ENCODE peak calls at places on chromosomes 6 and 20, in five cellular contexts. One of them, this sample, is unnamed.
A peak's percentile ranks its signal among the peaks of the same experiment; 100 is the strongest.

GRCh38 chr6:100751590-100751989 is 129.5 kb downstream of the ASCC3 start:
- DNase-seq in IMR-90: no peak
- DNase-seq in trophoblast cell: no peak
- DNase-seq in neuronal stem cell: no peak
- DNase-seq in H9: no peak
- DNase-seq in this sample: no peak

GRCh38 chr6:2951723-2952122 is 19.6 kb downstream of the SERPINB6 start:
- DNase-seq in trophoblast cell: no peak
- DNase-seq in neuronal stem cell: no peak
- DNase-seq in IMR-90: no peak
- DNase-seq in H9: peak; percentile 41
- DNase-seq in this sample: no peak

GRCh38 chr6:99933129-99933528 is 60.9 kb downstream of the MCHR2 start:
- DNase-seq in trophoblast cell: no peak
- DNase-seq in IMR-90: peak; percentile 83
- DNase-seq in neuronal stem cell: no peak
- DNase-seq in H9: no peak
- DNase-seq in this sample: peak; percentile 28

GRCh38 chr6:115441671-115442070 is 619.0 kb downstream of the FRK start:
- DNase-seq in trophoblast cell: no peak
- DNase-seq in H9: no peak
- DNase-seq in IMR-90: no peak
- DNase-seq in neuronal stem cell: no peak
- DNase-seq in this sample: no peak

GRCh38 chr6:106339334-106340029 is 13.9 kb upstream of the ATG5 start:
- DNase-seq in trophoblast cell: peak; percentile 45
- DNase-seq in H9: peak; percentile 78
- DNase-seq in neuronal stem cell: peak; percentile 52
- DNase-seq in IMR-90: peak; percentile 70
- DNase-seq in this sample: peak; percentile 74

GRCh38 chr20:32560989-32561830 is 23.9 kb downstream of the NOL4L start:
- DNase-seq in H9: no peak
- DNase-seq in neuronal stem cell: no peak
- DNase-seq in IMR-90: no peak
- DNase-seq in trophoblast cell: no peak
- DNase-seq in this sample: peak; percentile 30

GRCh38 chr6:145235207-145235606 is 500.1 kb downstream of the EPM2A start:
- DNase-seq in trophoblast cell: no peak
- DNase-seq in neuronal stem cell: no peak
- DNase-seq in IMR-90: peak; percentile 20
- DNase-seq in H9: no peak
- DNase-seq in this sample: no peak

GRCh38 chr6:41704028-41704427 is 31.4 kb downstream of the TFEB start:
- DNase-seq in trophoblast cell: no peak
- DNase-seq in neuronal stem cell: no peak
- DNase-seq in IMR-90: no peak
- DNase-seq in H9: no peak
- DNase-seq in this sample: no peak

GRCh38 chr20:1861347-1861987 is 33.7 kb upstream of the SIRPA start:
- DNase-seq in H9: no peak
- DNase-seq in IMR-90: peak; percentile 25
- DNase-seq in trophoblast cell: no peak
- DNase-seq in neuronal stem cell: no peak
- DNase-seq in this sample: peak; percentile 84

GRCh38 chr6:82298012-82298411 is 50.5 kb upstream of the IBTK start:
- DNase-seq in neuronal stem cell: no peak
- DNase-seq in IMR-90: peak; percentile 46
- DNase-seq in trophoblast cell: peak; percentile 58
- DNase-seq in H9: no peak
- DNase-seq in this sample: peak; percentile 43

GRCh38 chr6:121823437-121823851 is 388.0 kb downstream of the GJA1 start:
- DNase-seq in neuronal stem cell: peak; percentile 24
- DNase-seq in H9: peak; percentile 44
- DNase-seq in trophoblast cell: peak; percentile 87
- DNase-seq in IMR-90: peak; percentile 79
- DNase-seq in this sample: peak; percentile 56

GRCh38 chr6:13395272-13396237 is 67.2 kb upstream of the TBC1D7 start:
- DNase-seq in trophoblast cell: no peak
- DNase-seq in neuronal stem cell: no peak
- DNase-seq in H9: no peak
- DNase-seq in IMR-90: peak; percentile 83
- DNase-seq in this sample: peak; percentile 77

GRCh38 chr6:97774973-97775372 is 492.0 kb upstream of the MMS22L start:
- DNase-seq in neuronal stem cell: no peak
- DNase-seq in trophoblast cell: no peak
- DNase-seq in IMR-90: no peak
- DNase-seq in H9: no peak
- DNase-seq in this sample: no peak

GRCh38 chr6:14770572-14770971 is 475.3 kb upstream of the JARID2 start:
- DNase-seq in H9: no peak
- DNase-seq in neuronal stem cell: no peak
- DNase-seq in trophoblast cell: no peak
- DNase-seq in IMR-90: peak; percentile 90
- DNase-seq in this sample: peak; percentile 92

DNA sequence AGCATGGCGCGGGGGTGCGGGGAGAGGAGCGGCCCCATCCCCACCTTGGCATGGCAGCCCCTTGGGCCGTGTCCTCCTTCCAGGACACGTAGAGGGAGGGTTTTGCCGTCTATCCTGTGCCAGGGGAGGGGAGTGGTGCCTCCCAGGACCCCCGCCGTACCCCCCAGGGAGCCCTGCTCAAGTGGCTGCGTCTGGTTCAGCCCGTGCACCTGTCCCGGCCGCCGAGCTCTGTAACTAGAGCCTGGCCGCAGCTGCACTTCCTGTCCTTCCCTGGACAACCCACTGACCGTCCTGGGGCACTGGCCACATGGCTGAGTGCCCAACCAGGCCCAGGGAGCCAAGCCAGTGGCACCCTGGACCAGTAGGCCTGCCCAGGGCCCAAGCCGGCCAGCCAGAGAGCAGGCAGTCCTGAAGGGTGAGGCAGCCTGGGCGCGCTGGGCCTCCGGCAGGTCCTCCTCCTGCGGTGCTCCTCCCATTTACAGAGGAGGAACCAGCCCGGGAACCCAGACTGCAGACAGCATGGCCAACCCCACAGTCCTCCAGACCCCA is 8.9 kb downstream of the LAMA5 start:
- DNase-seq in trophoblast cell: no peak
- DNase-seq in neuronal stem cell: no peak
- DNase-seq in H9: no peak
- DNase-seq in IMR-90: no peak
- DNase-seq in this sample: no peak
- H3K23ac ChIP-seq in trophoblast cell: no peak overlapping the region
- H3K23ac ChIP-seq in neuronal stem cell: peak overlapping the region; percentile 89
- H3K23ac ChIP-seq in H9: no peak overlapping the region
- H3K23ac ChIP-seq in IMR-90: no peak overlapping the region
- H3K23ac ChIP-seq in this sample: no peak overlapping the region

GRCh38 chr6:136550045-136550329 is 235 bp downstream of the MAP7 start:
- DNase-seq in trophoblast cell: no peak
- DNase-seq in neuronal stem cell: no peak
- DNase-seq in IMR-90: no peak
- DNase-seq in H9: no peak
- DNase-seq in this sample: peak; percentile 7

GRCh38 chr6:136552054-136552453 is 1.8 kb upstream of the MAP7 start:
- DNase-seq in trophoblast cell: no peak
- DNase-seq in IMR-90: no peak
- DNase-seq in H9: no peak
- DNase-seq in neuronal stem cell: no peak
- DNase-seq in this sample: no peak

GRCh38 chr6:136550330-136551071 is at the start of gene MAP7:
- DNase-seq in IMR-90: peak; percentile 18
- DNase-seq in H9: peak; percentile 94
- DNase-seq in trophoblast cell: peak; percentile 95
- DNase-seq in neuronal stem cell: peak; percentile 54
- DNase-seq in this sample: peak; percentile 47

GRCh38 chr6:136549359-136550044 is 720 bp downstream of the MAP7 start:
- DNase-seq in trophoblast cell: peak; percentile 7
- DNase-seq in H9: peak; percentile 53
- DNase-seq in neuronal stem cell: no peak
- DNase-seq in IMR-90: no peak
- DNase-seq in this sample: peak; percentile 36

GRCh38 chr6:136551103-136551502 is 881 bp upstream of the MAP7 start:
- DNase-seq in H9: no peak
- DNase-seq in IMR-90: no peak
- DNase-seq in neuronal stem cell: no peak
- DNase-seq in trophoblast cell: no peak
- DNase-seq in this sample: no peak
- H3K9ac ChIP-seq in H9: peak overlapping the region; percentile 41
- H3K9ac ChIP-seq in IMR-90: no peak overlapping the region
- H3K9ac ChIP-seq in neuronal stem cell: no peak overlapping the region
- H3K9ac ChIP-seq in trophoblast cell: no peak overlapping the region
- H3K9ac ChIP-seq in this sample: peak overlapping the region; percentile 67

GRCh38 chr6:52672422-52673025 is 1.6 kb downstream of the TMEM14A start:
- DNase-seq in trophoblast cell: no peak
- DNase-seq in H9: no peak
- DNase-seq in IMR-90: peak; percentile 45
- DNase-seq in neuronal stem cell: no peak
- DNase-seq in this sample: no peak

GRCh38 chr6:52666523-52666922 is 4.4 kb upstream of the TMEM14A start:
- DNase-seq in IMR-90: no peak
- DNase-seq in neuronal stem cell: no peak
- DNase-seq in trophoblast cell: no peak
- DNase-seq in H9: no peak
- DNase-seq in this sample: no peak

GRCh38 chr6:52675372-52675771 is 4.5 kb downstream of the TMEM14A start:
- DNase-seq in neuronal stem cell: no peak
- DNase-seq in H9: no peak
- DNase-seq in IMR-90: no peak
- DNase-seq in trophoblast cell: no peak
- DNase-seq in this sample: no peak

GRCh38 chr6:52667572-52667971 is 3.3 kb upstream of the TMEM14A start:
- DNase-seq in H9: no peak
- DNase-seq in IMR-90: no peak
- DNase-seq in neuronal stem cell: no peak
- DNase-seq in trophoblast cell: no peak
- DNase-seq in this sample: no peak

DNA sequence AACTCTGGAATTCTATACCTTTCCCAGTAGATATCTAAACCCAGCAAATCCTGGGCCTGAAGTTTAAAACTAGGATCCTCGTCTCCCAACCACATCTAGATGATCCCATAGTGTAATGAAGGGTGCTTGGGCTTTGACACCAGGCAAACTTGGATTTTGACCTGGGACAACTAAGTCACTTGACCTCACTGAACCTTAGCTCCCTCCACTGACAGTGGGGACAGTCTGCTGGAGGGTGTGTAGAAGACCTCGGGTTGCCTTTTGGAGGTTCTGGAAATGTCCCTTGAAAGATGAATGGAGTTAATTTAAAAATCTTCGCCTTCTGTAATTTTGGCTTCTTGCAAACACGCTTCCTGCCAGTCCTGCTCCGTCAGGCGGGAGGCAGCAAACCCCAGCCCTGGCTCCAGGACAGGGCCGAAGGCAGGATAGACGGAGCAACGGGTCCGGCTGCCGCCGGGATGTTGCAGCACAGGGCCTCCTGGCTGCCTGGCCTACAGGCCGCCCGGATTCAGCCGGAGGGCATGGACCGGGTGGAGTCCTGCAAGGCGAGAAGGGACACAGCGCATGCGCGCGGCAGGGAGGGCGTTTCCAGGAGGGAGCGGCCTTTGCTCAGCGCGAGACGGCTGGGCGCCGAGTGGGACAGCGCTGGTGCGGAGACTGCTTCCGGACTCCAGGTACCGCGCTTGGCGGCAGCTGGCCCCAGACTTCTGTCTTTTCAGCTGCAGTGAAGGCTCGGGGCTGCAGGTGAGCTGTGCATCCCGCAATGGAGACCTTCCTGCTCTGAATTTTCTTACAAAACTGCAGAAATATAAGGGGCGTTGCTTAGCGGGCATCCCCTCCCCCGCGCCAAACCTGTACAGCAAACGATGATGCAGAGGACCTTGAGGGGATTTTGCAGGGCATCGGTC is at the start of gene TMEM14A:
- DNase-seq in H9: peak; percentile 98
- DNase-seq in neuronal stem cell: peak; percentile 89
- DNase-seq in trophoblast cell: peak; percentile 99
- DNase-seq in IMR-90: peak; percentile 88
- DNase-seq in this sample: peak; percentile 92
- H3K23ac ChIP-seq in H9: no peak within 1 kb of the TSS
- H3K23ac ChIP-seq in neuronal stem cell: no peak within 1 kb of the TSS
- H3K23ac ChIP-seq in trophoblast cell: no peak within 1 kb of the TSS
- H3K23ac ChIP-seq in IMR-90: peak within 1 kb of the TSS; percentile 84
- H3K23ac ChIP-seq in this sample: peak within 1 kb of the TSS; percentile 14

GRCh38 chr20:35106827-35107380 is 14.3 kb upstream of the TRPC4AP start:
- DNase-seq in IMR-90: no peak
- DNase-seq in trophoblast cell: no peak
- DNase-seq in H9: no peak
- DNase-seq in neuronal stem cell: no peak
- DNase-seq in this sample: no peak

GRCh38 chr20:35116258-35116657 is 23.7 kb upstream of the TRPC4AP start:
- DNase-seq in IMR-90: no peak
- DNase-seq in neuronal stem cell: no peak
- DNase-seq in trophoblast cell: no peak
- DNase-seq in H9: no peak
- DNase-seq in this sample: no peak

GRCh38 chr20:35115606-35116005 is 23.0 kb upstream of the TRPC4AP start:
- DNase-seq in H9: no peak
- DNase-seq in IMR-90: no peak
- DNase-seq in trophoblast cell: no peak
- DNase-seq in neuronal stem cell: no peak
- DNase-seq in this sample: no peak

GRCh38 chr20:35108921-35109320 is 16.3 kb upstream of the TRPC4AP start:
- DNase-seq in H9: no peak
- DNase-seq in neuronal stem cell: no peak
- DNase-seq in IMR-90: no peak
- DNase-seq in trophoblast cell: peak; percentile 48
- DNase-seq in this sample: no peak

GRCh38 chr20:35111141-35111888 is 18.7 kb upstream of the TRPC4AP start:
- DNase-seq in neuronal stem cell: no peak
- DNase-seq in trophoblast cell: no peak
- DNase-seq in H9: no peak
- DNase-seq in IMR-90: peak; percentile 87
- DNase-seq in this sample: peak; percentile 76
- H3K9ac ChIP-seq in neuronal stem cell: no peak overlapping the region
- H3K9ac ChIP-seq in trophoblast cell: no peak overlapping the region
- H3K9ac ChIP-seq in H9: no peak overlapping the region
- H3K9ac ChIP-seq in IMR-90: no peak overlapping the region
- H3K9ac ChIP-seq in this sample: peak overlapping the region; percentile 66

DNA sequence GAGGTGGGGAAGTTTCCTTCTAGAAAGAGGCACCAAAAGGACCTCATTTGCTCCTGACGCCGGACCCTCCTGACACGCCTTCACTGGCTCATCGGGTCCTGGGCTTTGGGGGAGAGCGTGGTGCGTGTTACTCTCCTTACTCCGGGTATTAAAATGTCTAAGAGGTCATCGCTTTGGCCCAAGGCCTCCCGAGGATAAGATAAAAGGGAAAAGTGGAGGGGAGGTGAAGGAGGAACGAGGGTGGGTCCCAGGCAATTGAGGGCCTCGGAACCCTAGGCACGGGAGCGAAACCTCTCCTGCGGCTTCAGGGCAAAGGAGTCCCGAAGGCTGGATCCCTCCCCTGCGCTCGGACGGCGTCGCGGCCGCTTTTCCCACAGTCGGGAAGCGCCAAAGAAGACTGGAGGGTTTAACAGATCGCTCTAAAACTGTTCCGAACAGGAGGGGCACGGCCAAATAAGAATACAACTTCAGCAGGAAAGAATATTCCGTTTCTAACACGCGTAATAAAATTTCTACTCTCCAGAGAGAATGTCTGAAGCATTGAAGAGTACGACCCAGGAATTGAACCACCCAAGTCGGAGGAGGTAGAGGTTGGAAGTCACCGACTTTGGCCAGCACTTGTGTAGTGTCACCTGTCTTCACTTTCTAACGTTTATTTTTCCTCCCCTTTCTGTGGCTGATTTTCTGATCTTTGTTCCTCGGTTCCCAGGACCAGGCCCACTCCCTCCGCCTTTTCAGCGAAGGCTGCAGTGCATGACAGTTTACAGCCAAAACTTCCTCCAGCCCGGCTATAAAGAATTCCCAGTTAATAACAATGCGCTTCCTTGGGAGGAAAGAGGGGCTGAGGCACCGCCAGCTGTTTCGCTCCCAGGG is 2.1 kb upstream of the TBXT start:
- DNase-seq in H9: peak; percentile 46
- DNase-seq in trophoblast cell: no peak
- DNase-seq in IMR-90: no peak
- DNase-seq in neuronal stem cell: no peak
- DNase-seq in this sample: no peak
- H3K23ac ChIP-seq in H9: no peak overlapping the region
- H3K23ac ChIP-seq in trophoblast cell: no peak overlapping the region
- H3K23ac ChIP-seq in IMR-90: no peak overlapping the region
- H3K23ac ChIP-seq in neuronal stem cell: no peak overlapping the region
- H3K23ac ChIP-seq in this sample: no peak overlapping the region

This sample was measured in mesenchymal stem cell.